ENCODE peak calls at places on chromosomes 1 and 21, in ten cellular contexts. One of them, this sample, is unnamed.

GRCh38 chr1:225762002-225762441 is 15.6 kb upstream of the SRP9 start:
- DNase-seq in esophagus squamous epithelium: no peak
- DNase-seq in psoas muscle: no peak
- DNase-seq in endodermal cell: no peak
- DNase-seq in HCT116: no peak
- DNase-seq in BJ: no peak
- DNase-seq in right lobe of liver: peak; percentile 14
- DNase-seq in ovary: no peak
- DNase-seq in CD8-positive, alpha-beta T cell: no peak
- DNase-seq in MM.1S: no peak
- DNase-seq in this sample: no peak

GRCh38 chr1:83033682-83034081 is 965.2 kb downstream of the TTLL7 start:
- DNase-seq in endodermal cell: no peak
- DNase-seq in CD8-positive, alpha-beta T cell: no peak
- DNase-seq in psoas muscle: no peak
- DNase-seq in ovary: no peak
- DNase-seq in esophagus squamous epithelium: no peak
- DNase-seq in right lobe of liver: no peak
- DNase-seq in MM.1S: no peak
- DNase-seq in BJ: no peak
- DNase-seq in HCT116: no peak
- DNase-seq in this sample: no peak

GRCh38 chr1:235635938-235636663 is 13.5 kb downstream of the GNG4 start:
- DNase-seq in right lobe of liver: no peak
- DNase-seq in MM.1S: no peak
- DNase-seq in CD8-positive, alpha-beta T cell: no peak
- DNase-seq in HCT116: no peak
- DNase-seq in BJ: no peak
- DNase-seq in ovary: no peak
- DNase-seq in esophagus squamous epithelium: no peak
- DNase-seq in psoas muscle: no peak
- DNase-seq in endodermal cell: peak; percentile 46
- DNase-seq in this sample: no peak

GRCh38 chr1:224719716-224720115 is 103.6 kb downstream of the CNIH3 start:
- DNase-seq in psoas muscle: no peak
- DNase-seq in CD8-positive, alpha-beta T cell: no peak
- DNase-seq in MM.1S: no peak
- DNase-seq in BJ: no peak
- DNase-seq in esophagus squamous epithelium: no peak
- DNase-seq in right lobe of liver: no peak
- DNase-seq in endodermal cell: peak; percentile 64
- DNase-seq in HCT116: no peak
- DNase-seq in ovary: no peak
- DNase-seq in this sample: no peak

GRCh38 chr1:19825298-19825697 is 10.2 kb upstream of the RNF186 start:
- DNase-seq in right lobe of liver: peak; percentile 65
- DNase-seq in BJ: no peak
- DNase-seq in CD8-positive, alpha-beta T cell: no peak
- DNase-seq in esophagus squamous epithelium: no peak
- DNase-seq in MM.1S: no peak
- DNase-seq in endodermal cell: peak; percentile 90
- DNase-seq in HCT116: no peak
- DNase-seq in psoas muscle: no peak
- DNase-seq in ovary: no peak
- DNase-seq in this sample: no peak

GRCh38 chr1:190578015-190578414 is 100.4 kb upstream of the BRINP3 start:
- DNase-seq in BJ: no peak
- DNase-seq in CD8-positive, alpha-beta T cell: no peak
- DNase-seq in ovary: no peak
- DNase-seq in endodermal cell: no peak
- DNase-seq in psoas muscle: no peak
- DNase-seq in right lobe of liver: no peak
- DNase-seq in MM.1S: no peak
- DNase-seq in esophagus squamous epithelium: no peak
- DNase-seq in HCT116: no peak
- DNase-seq in this sample: no peak

GRCh38 chr1:28129150-28129549 is 40.7 kb upstream of the EYA3 start:
- DNase-seq in esophagus squamous epithelium: no peak
- DNase-seq in psoas muscle: no peak
- DNase-seq in ovary: no peak
- DNase-seq in HCT116: peak; percentile 63
- DNase-seq in endodermal cell: no peak
- DNase-seq in MM.1S: no peak
- DNase-seq in CD8-positive, alpha-beta T cell: no peak
- DNase-seq in right lobe of liver: no peak
- DNase-seq in BJ: no peak
- DNase-seq in this sample: peak; percentile 29

GRCh38 chr1:38891753-38892152 is 10.4 kb upstream of the GJA9 start:
- DNase-seq in ovary: no peak
- DNase-seq in MM.1S: no peak
- DNase-seq in CD8-positive, alpha-beta T cell: no peak
- DNase-seq in esophagus squamous epithelium: no peak
- DNase-seq in BJ: no peak
- DNase-seq in HCT116: no peak
- DNase-seq in endodermal cell: peak; percentile 76
- DNase-seq in right lobe of liver: no peak
- DNase-seq in psoas muscle: no peak
- DNase-seq in this sample: no peak

GRCh38 chr1:110633646-110634030 is 27.5 kb upstream of the KCNA2 start:
- DNase-seq in esophagus squamous epithelium: no peak
- DNase-seq in psoas muscle: no peak
- DNase-seq in ovary: no peak
- DNase-seq in BJ: no peak
- DNase-seq in CD8-positive, alpha-beta T cell: no peak
- DNase-seq in right lobe of liver: no peak
- DNase-seq in MM.1S: no peak
- DNase-seq in HCT116: no peak
- DNase-seq in endodermal cell: peak; percentile 19
- DNase-seq in this sample: no peak

GRCh38 chr1:177472567-177472966 is 301.8 kb downstream of the BRINP2 start:
- DNase-seq in MM.1S: no peak
- DNase-seq in CD8-positive, alpha-beta T cell: no peak
- DNase-seq in HCT116: no peak
- DNase-seq in right lobe of liver: no peak
- DNase-seq in BJ: no peak
- DNase-seq in ovary: no peak
- DNase-seq in psoas muscle: no peak
- DNase-seq in endodermal cell: no peak
- DNase-seq in esophagus squamous epithelium: no peak
- DNase-seq in this sample: no peak

GRCh38 chr21:36355868-36356267 is 29.3 kb upstream of the CHAF1B start:
- DNase-seq in ovary: no peak
- DNase-seq in CD8-positive, alpha-beta T cell: no peak
- DNase-seq in HCT116: no peak
- DNase-seq in BJ: no peak
- DNase-seq in psoas muscle: no peak
- DNase-seq in endodermal cell: no peak
- DNase-seq in esophagus squamous epithelium: no peak
- DNase-seq in right lobe of liver: no peak
- DNase-seq in MM.1S: no peak
- DNase-seq in this sample: no peak

GRCh38 chr1:101259744-101260148 is 22.9 kb downstream of the S1PR1 start:
- DNase-seq in BJ: peak; percentile 67
- DNase-seq in endodermal cell: no peak
- DNase-seq in CD8-positive, alpha-beta T cell: no peak
- DNase-seq in esophagus squamous epithelium: no peak
- DNase-seq in right lobe of liver: no peak
- DNase-seq in ovary: no peak
- DNase-seq in psoas muscle: no peak
- DNase-seq in MM.1S: no peak
- DNase-seq in HCT116: no peak
- DNase-seq in this sample: no peak

GRCh38 chr1:35345439-35345981 is 77.0 kb downstream of the ZMYM4 start:
- DNase-seq in MM.1S: peak; percentile 7
- DNase-seq in esophagus squamous epithelium: no peak
- DNase-seq in endodermal cell: peak; percentile 65
- DNase-seq in HCT116: no peak
- DNase-seq in psoas muscle: no peak
- DNase-seq in BJ: no peak
- DNase-seq in right lobe of liver: peak; percentile 68
- DNase-seq in ovary: no peak
- DNase-seq in CD8-positive, alpha-beta T cell: no peak
- DNase-seq in this sample: no peak

GRCh38 chr1:204102029-204102611 is 29.2 kb downstream of the SOX13 start:
- DNase-seq in BJ: no peak
- DNase-seq in MM.1S: no peak
- DNase-seq in esophagus squamous epithelium: no peak
- DNase-seq in psoas muscle: no peak
- DNase-seq in ovary: no peak
- DNase-seq in endodermal cell: no peak
- DNase-seq in right lobe of liver: no peak
- DNase-seq in HCT116: no peak
- DNase-seq in CD8-positive, alpha-beta T cell: no peak
- DNase-seq in this sample: no peak

DNA sequence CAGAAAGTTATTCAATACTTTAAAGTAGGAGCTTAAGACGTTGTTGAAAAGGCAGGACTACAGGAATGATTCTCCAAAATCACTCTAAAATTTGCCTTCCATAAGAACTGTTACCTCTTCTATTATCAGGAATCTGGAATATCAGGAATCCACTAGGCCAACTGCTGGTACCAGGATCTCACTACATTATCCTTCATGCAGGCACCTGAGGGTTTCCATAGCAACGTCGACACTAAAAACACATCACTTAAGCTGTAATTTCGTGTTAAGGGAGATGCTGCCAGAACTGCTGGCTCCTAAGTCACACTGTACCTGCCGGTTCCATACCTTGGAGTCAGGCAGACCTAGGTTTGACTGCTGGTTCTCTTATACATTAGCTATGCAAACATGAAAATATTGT is 139.7 kb upstream of the C1orf87 start:
- DNase-seq in psoas muscle: no peak
- DNase-seq in esophagus squamous epithelium: no peak
- DNase-seq in endodermal cell: no peak
- DNase-seq in ovary: no peak
- DNase-seq in HCT116: no peak
- DNase-seq in CD8-positive, alpha-beta T cell: no peak
- DNase-seq in right lobe of liver: no peak
- DNase-seq in BJ: no peak
- DNase-seq in MM.1S: no peak
- DNase-seq in this sample: no peak
- H3K4me3 ChIP-seq in psoas muscle: no peak overlapping the region
- H3K4me3 ChIP-seq in esophagus squamous epithelium: no peak overlapping the region
- H3K4me3 ChIP-seq in endodermal cell: no peak overlapping the region
- H3K4me3 ChIP-seq in ovary: no peak overlapping the region
- H3K4me3 ChIP-seq in HCT116: no peak overlapping the region
- H3K4me3 ChIP-seq in CD8-positive, alpha-beta T cell: no peak overlapping the region
- H3K4me3 ChIP-seq in right lobe of liver: no peak overlapping the region
- H3K4me3 ChIP-seq in BJ: no peak overlapping the region
- H3K4me3 ChIP-seq in MM.1S: no peak overlapping the region
- H3K4me3 ChIP-seq in this sample: no peak overlapping the region

DNA sequence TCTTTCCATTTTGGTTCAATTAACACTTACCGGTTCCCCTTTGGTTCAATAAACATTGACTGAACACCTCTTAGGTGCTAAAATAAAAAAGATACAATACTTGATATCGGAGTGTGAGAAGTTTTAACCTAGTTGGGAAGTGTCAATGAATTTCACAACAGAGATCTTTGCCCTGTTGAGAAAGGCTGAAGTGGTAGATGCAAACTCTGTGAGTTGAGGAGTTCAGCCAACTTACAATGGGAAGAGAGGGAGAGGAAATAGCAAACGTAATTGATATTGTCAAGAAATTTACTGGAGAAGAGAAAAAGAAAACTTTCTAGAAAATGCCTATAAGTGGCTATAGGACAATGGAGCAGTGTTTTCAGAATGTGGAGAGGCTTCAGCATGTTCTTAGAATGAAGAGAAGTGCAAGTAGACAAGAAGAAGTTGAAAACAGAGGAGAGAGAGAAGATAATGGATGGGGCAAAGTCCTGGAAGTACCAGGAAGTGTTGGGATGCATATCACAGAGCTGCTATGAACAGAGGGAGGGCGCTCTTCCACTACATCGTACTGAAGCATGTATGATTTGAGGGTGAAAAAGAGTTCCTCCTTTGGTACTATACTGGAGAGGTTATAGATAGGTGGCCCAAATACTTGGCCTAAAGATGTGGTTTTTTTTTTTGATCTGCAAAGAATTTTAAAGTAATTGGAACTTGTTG is 48.9 kb downstream of the MEF2D start:
- DNase-seq in ovary: no peak
- DNase-seq in HCT116: no peak
- DNase-seq in BJ: no peak
- DNase-seq in endodermal cell: no peak
- DNase-seq in esophagus squamous epithelium: no peak
- DNase-seq in right lobe of liver: no peak
- DNase-seq in CD8-positive, alpha-beta T cell: no peak
- DNase-seq in MM.1S: no peak
- DNase-seq in psoas muscle: no peak
- DNase-seq in this sample: no peak
- TF ChIP-seq CTCF in ovary: no peak
- TF ChIP-seq CTCF in HCT116: peak; percentile 10
- TF ChIP-seq CTCF in BJ: no peak
- TF ChIP-seq CTCF in endodermal cell: peak; percentile 51
- TF ChIP-seq CTCF in esophagus squamous epithelium: no peak
- TF ChIP-seq CTCF in right lobe of liver: no peak
- TF ChIP-seq CTCF in CD8-positive, alpha-beta T cell: no peak
- TF ChIP-seq CTCF in MM.1S: no peak
- TF ChIP-seq CTCF in psoas muscle: no peak
- TF ChIP-seq CTCF in this sample: no peak

DNA sequence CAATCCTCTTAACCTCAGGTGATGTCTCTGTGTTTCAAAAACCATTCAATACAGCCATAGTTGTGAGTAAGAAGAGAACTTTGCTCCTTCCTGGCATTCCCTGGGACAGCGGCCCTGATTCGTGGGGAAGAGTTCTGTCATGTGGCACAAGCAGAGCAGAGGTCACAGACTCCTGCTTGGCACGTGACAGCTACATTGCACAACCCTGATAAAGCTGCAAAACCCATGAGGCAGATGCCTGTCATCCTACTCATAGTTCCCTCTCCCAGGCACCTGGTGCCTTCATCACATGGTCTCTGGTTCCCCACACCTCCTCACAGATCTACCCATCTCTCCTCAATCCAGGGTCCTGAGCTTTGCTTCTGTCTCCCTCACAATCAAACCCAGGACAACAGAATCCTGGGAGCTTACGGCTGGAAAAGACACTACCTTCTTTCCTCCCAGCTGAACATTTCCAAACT is 70.8 kb downstream of the PLPP3 start:
- DNase-seq in MM.1S: no peak
- DNase-seq in ovary: no peak
- DNase-seq in BJ: no peak
- DNase-seq in psoas muscle: peak; percentile 70
- DNase-seq in esophagus squamous epithelium: no peak
- DNase-seq in CD8-positive, alpha-beta T cell: no peak
- DNase-seq in HCT116: no peak
- DNase-seq in right lobe of liver: peak; percentile 97
- DNase-seq in endodermal cell: no peak
- DNase-seq in this sample: no peak
- H3K4me3 ChIP-seq in MM.1S: no peak overlapping the region
- H3K4me3 ChIP-seq in ovary: no peak overlapping the region
- H3K4me3 ChIP-seq in BJ: no peak overlapping the region
- H3K4me3 ChIP-seq in psoas muscle: no peak overlapping the region
- H3K4me3 ChIP-seq in esophagus squamous epithelium: no peak overlapping the region
- H3K4me3 ChIP-seq in CD8-positive, alpha-beta T cell: no peak overlapping the region
- H3K4me3 ChIP-seq in HCT116: no peak overlapping the region
- H3K4me3 ChIP-seq in right lobe of liver: no peak overlapping the region
- H3K4me3 ChIP-seq in endodermal cell: no peak overlapping the region
- H3K4me3 ChIP-seq in this sample: no peak overlapping the region

DNA sequence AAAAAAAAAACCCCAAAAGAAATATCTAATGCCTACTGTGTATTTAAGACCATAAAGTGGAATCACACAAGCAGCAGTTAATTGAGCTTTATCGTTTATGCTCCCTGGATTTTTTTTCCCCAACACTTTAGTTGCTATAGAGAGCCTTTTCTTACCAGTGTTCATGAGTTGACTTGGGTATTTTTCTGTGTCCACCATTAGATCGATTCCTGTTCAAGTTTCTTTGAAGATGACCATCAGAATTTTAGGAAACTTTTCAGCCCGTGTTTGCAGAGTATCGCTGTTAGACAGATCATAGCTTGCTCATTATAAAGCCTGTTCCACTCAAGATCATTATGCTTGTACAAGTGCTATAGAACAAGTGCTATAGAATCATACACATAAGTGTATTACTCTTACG is 1.5 kb downstream of the RALGPS2 start:
- DNase-seq in psoas muscle: no peak
- DNase-seq in endodermal cell: no peak
- DNase-seq in MM.1S: no peak
- DNase-seq in HCT116: no peak
- DNase-seq in right lobe of liver: no peak
- DNase-seq in esophagus squamous epithelium: no peak
- DNase-seq in CD8-positive, alpha-beta T cell: no peak
- DNase-seq in ovary: no peak
- DNase-seq in BJ: no peak
- DNase-seq in this sample: no peak
- TF ChIP-seq CTCF in psoas muscle: no peak
- TF ChIP-seq CTCF in endodermal cell: no peak
- TF ChIP-seq CTCF in MM.1S: no peak
- TF ChIP-seq CTCF in HCT116: no peak
- TF ChIP-seq CTCF in right lobe of liver: no peak
- TF ChIP-seq CTCF in esophagus squamous epithelium: no peak
- TF ChIP-seq CTCF in CD8-positive, alpha-beta T cell: no peak
- TF ChIP-seq CTCF in ovary: no peak
- TF ChIP-seq CTCF in BJ: no peak
- TF ChIP-seq CTCF in this sample: no peak

This sample was measured in astrocyte of the cerebellum.